ENCODE peak calls at places on chromosomes 1 and 21, in eight cellular contexts. W is CD8-positive, alpha-beta T cell; M is nephron progenitor cell; T is activated CD8-positive, alpha-beta T cell treated with anti-CD3 and anti-CD28 coated beads for 36 hours; A is AG10803; G is AG04450; R is progenitor cell of endocrine pancreas; C is IMR-90. S is an unnamed sample.

GRCh38 chr1:236489710-236490377 is 33.9 kb upstream of the LGALS8 start:
- DNase-seq in M (no peak), A (peak; percentile 56), G (no peak), R (no peak), W (no peak), T (no peak), C (peak; percentile 55), S (no peak)

GRCh38 chr1:66553846-66554245 is 19.9 kb downstream of the SGIP1 start:
- DNase-seq in M (no peak), R (no peak), G (no peak), W (no peak), A (peak; percentile 81), C (peak; percentile 81), T (no peak), S (no peak)

GRCh38 chr21:25708467-25709065 is 26.1 kb downstream of the ATP5PF start:
- DNase-seq in G (peak; percentile 23), W (peak; percentile 31), T (peak; percentile 69), A (peak; percentile 57), R (no peak), C (peak; percentile 56), M (peak; percentile 28), S (no peak)

GRCh38 chr1:8660455-8660854 is 157.0 kb downstream of the RERE start:
- DNase-seq in C (peak; percentile 94), R (no peak), A (peak; percentile 94), M (no peak), W (no peak), G (peak; percentile 74), T (no peak), S (no peak)

GRCh38 chr21:42942244-42942643 is 16.8 kb upstream of the ERVH48-1 start:
- DNase-seq in W (no peak), T (no peak), R (no peak), G (no peak), M (no peak), A (no peak), C (no peak), S (no peak)

GRCh38 chr1:97920275-97920831 is 481 bp downstream of the DPYD start:
- DNase-seq in T (no peak), R (no peak), W (no peak), G (no peak), C (peak; percentile 31), M (no peak), A (peak; percentile 31), S (no peak)

GRCh38 chr1:119747451-119747850 is 21.3 kb downstream of the HMGCS2 start:
- DNase-seq in G (no peak), M (no peak), R (no peak), C (no peak), W (no peak), T (no peak), A (no peak), S (no peak)

GRCh38 chr1:6794164-6794563 is 8.9 kb downstream of the CAMTA1 start:
- DNase-seq in M (no peak), A (peak; percentile 70), C (peak; percentile 74), R (no peak), W (no peak), T (no peak), G (peak; percentile 29), S (no peak)

GRCh38 chr1:1349256-1350012 is at the start of gene DVL1:
- DNase-seq in W (peak; percentile 62), G (peak; percentile 24), T (peak; percentile 75), C (peak; percentile 58), R (peak; percentile 71), A (peak; percentile 79), M (peak; percentile 81), S (peak; percentile 89)

GRCh38 chr1:93350875-93351274 is 5.2 kb downstream of the DR1 start:
- DNase-seq in C (no peak), G (no peak), W (no peak), R (no peak), T (no peak), M (no peak), A (no peak), S (no peak)

GRCh38 chr1:229118662-229119061 is 152.2 kb upstream of the RAB4A start:
- DNase-seq in C (no peak), M (no peak), A (no peak), W (no peak), T (no peak), G (no peak), R (no peak), S (no peak)

GRCh38 chr21:33643658-33644311 is 1.5 kb downstream of the ITSN1 start:
- DNase-seq in A (no peak), T (no peak), R (no peak), C (no peak), M (peak; percentile 10), G (no peak), W (no peak), S (no peak)

GRCh38 chr1:11342677-11343076 is 69.7 kb downstream of the UBIAD1 start:
- DNase-seq in A (no peak), W (no peak), G (no peak), M (no peak), R (no peak), C (no peak), T (no peak), S (no peak)

GRCh38 chr1:10617318-10617717 is 142.6 kb downstream of the PEX14 start:
- DNase-seq in T (no peak), A (no peak), C (no peak), G (no peak), M (no peak), W (no peak), R (no peak), S (no peak)

GRCh38 chr1:102852583-102852982 is 255.7 kb downstream of the COL11A1 start:
- DNase-seq in T (no peak), C (peak; percentile 18), A (peak; percentile 44), M (no peak), W (no peak), R (no peak), G (no peak), S (no peak)

GRCh38 chr1:29876902-29877301 is 640.6 kb downstream of the PTPRU start:
- DNase-seq in W (no peak), G (no peak), T (no peak), R (no peak), A (no peak), M (no peak), C (no peak), S (no peak)

DNA sequence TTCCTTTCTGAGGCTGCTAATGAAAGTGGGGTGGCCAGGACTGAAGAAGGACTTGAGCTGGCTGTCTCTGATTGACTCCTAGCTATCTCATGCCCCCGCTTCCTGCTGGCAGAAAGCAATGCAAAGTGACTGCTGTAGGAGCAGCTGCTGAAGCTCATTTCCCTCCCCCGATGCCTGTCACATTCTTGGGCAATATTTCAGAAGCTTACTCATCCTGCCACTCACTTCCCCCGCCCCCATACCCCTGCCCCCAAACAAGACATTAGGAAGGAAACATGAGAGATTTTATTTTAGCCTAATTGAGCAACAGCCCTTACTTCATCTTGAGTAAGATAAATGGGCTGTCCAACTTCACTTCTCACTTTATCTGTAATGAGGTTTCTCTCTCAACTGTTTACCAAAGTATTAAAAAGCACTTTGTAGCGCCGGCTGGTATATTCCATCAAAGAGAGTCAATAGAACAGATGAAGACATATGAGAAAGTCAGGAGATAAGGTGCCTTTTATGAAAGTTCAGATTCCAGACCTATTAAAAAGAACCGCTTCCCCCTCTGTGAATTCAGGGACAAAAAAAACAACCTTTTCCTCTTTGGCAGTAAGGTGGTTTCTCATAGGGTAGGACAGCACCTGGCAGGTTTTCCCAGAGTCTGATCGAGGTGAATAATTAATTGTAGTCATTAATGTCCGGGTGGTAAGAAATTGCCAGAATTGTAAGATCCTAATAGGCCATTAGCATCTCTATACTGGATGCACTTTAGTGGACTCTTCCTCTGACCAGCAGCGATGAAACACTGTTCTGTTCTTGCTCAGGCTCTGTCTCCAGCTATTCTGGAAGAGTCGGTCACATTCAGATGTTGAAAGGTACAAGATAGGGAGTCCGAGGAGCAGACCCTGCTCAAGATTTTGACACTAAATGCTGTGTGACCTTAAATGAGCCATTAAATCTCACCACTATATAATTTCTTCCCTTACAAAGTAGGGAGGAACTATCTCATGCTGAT is 70.2 kb downstream of the SH3GLB1 start:
- DNase-seq in W (no peak), R (no peak), T (peak; percentile 84), C (peak; percentile 90), A (peak; percentile 80), G (peak; percentile 76), M (peak; percentile 54), S (peak; percentile 19)
- TF ChIP-seq CTCF in W (no peak), R (no peak), T (no peak), C (no peak), A (no peak), G (no peak), M (no peak), S (no peak)

GRCh38 chr1:55476445-55477015 is 261.4 kb upstream of the USP24 start:
- DNase-seq in T (no peak), R (no peak), W (no peak), A (peak; percentile 67), C (no peak), M (no peak), G (no peak), S (no peak)

GRCh38 chr1:55480396-55480795 is 265.2 kb upstream of the USP24 start:
- DNase-seq in C (no peak), M (no peak), T (no peak), R (no peak), W (no peak), G (no peak), A (no peak), S (no peak)

GRCh38 chr1:55477953-55478352 is 262.8 kb upstream of the USP24 start:
- DNase-seq in R (no peak), A (no peak), M (no peak), T (no peak), G (no peak), C (no peak), W (no peak), S (no peak)

GRCh38 chr1:55479970-55480369 is 264.8 kb upstream of the USP24 start:
- DNase-seq in T (no peak), M (no peak), C (no peak), G (no peak), W (no peak), R (no peak), A (no peak), S (no peak)

GRCh38 chr1:55478742-55479141 is 263.6 kb upstream of the USP24 start:
- DNase-seq in C (peak; percentile 51), M (no peak), A (peak; percentile 30), R (no peak), W (no peak), T (no peak), G (no peak), S (no peak)
- TF ChIP-seq CTCF in C (peak; percentile 53), M (no peak), A (peak; percentile 27), R (peak; percentile 24), W (no peak), T (peak; percentile 19), G (peak; percentile 20), S (no peak)

GRCh38 chr1:45490623-45491463 is at the start of gene TESK2:
- DNase-seq in T (peak; percentile 98), A (peak; percentile 99), M (peak; percentile 97), C (peak; percentile 99), R (peak; percentile 98), W (peak; percentile 98), G (peak; percentile 98), S (peak; percentile 94)
- TF ChIP-seq CTCF in T (no peak), A (no peak), M (no peak), C (peak; percentile 14), R (peak; percentile 21), W (no peak), G (no peak), S (no peak)

DNA sequence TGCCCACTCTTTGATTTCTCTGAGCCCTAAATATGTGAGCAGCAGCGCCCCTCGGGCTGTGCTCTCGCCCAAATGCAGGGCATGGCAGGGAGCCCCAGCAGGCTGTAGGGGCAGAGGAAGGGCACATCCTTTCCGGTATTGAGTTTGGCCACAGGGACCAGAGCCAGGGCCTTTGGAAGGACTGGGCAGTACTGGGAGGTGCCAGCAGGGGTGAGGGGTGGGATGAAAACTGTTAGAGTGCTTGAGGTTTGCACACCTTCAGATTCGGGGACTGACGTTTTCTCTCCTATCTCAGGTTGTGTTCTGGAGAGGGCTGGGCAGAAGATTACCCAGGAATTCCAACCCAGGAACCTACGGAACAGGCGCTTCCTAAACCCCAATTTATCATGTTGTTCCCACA is 2.2 kb upstream of the ATP1A2 start:
- DNase-seq in R (no peak), C (no peak), T (no peak), G (no peak), W (no peak), A (no peak), M (no peak), S (no peak)
- TF ChIP-seq CTCF in R (peak; percentile 24), C (no peak), T (no peak), G (peak; percentile 7), W (no peak), A (no peak), M (no peak), S (no peak)